ENCODE peak calls at places on chromosomes 13 and 19, in four cellular contexts. B is NCI-H524 treated with DMSO at 0.1 percent for 48 hours; X is NCI-H1105 treated with DMSO at 0.1 percent for 48 hours; N is activated naive CD8-positive, alpha-beta T cell treated with anti-CD3 and anti-CD28 coated beads, Interleukin-2, amount 50 U/mL, for 24 hours. U is an unnamed sample.

GRCh38 chr19:55809381-55810058 is 22.3 kb downstream of the NLRP11 start:
- DNase-seq in N (peak), B (peak), X (peak), U (peak)

GRCh38 chr13:75308222-75308621 is 173.7 kb downstream of the TBC1D4 start:
- DNase-seq in N (peak), B (no peak), X (no peak), U (peak)

GRCh38 chr13:22114630-22115311 is 443.9 kb downstream of the FGF9 start:
- DNase-seq in N (peak), B (no peak), X (no peak), U (no peak)

GRCh38 chr19:30309983-30310805 is 62.0 kb upstream of the ZNF536 start:
- DNase-seq in B (no peak), N (no peak), X (no peak), U (no peak)

GRCh38 chr13:98985591-98985990 is 7.7 kb upstream of the DOCK9 start:
- DNase-seq in B (no peak), N (no peak), X (no peak), U (no peak)

GRCh38 chr13:50132937-50133276 is 117.7 kb downstream of the KCNRG start:
- DNase-seq in X (no peak), B (no peak), N (no peak), U (no peak)

GRCh38 chr13:27920677-27921420 is 1.0 kb downstream of the PDX1 start:
- DNase-seq in N (no peak), B (no peak), X (peak), U (peak)

GRCh38 chr19:11067356-11068113 is 21.7 kb upstream of the LDLR start:
- DNase-seq in N (no peak), X (no peak), B (no peak), U (no peak)

GRCh38 chr19:4194353-4194752 is 11.9 kb downstream of the ANKRD24 start:
- DNase-seq in N (no peak), B (no peak), X (no peak), U (no peak)

GRCh38 chr19:4831351-4832340 is at the start of gene TICAM1:
- DNase-seq in X (no peak), B (no peak), N (peak), U (no peak)

GRCh38 chr13:35744144-35744543 is 267.7 kb upstream of the MAB21L1 start:
- DNase-seq in N (no peak), B (no peak), X (no peak), U (no peak)

GRCh38 chr19:10552596-10553053 is 8.9 kb downstream of the ATG4D start:
- DNase-seq in N (peak), B (no peak), X (no peak), U (no peak)

GRCh38 chr19:8308891-8309291 is 733 bp upstream of the CD320 start:
- DNase-seq in X (no peak), B (no peak), N (peak), U (no peak)

GRCh38 chr13:45121421-45121820 is 1.1 kb downstream of the GTF2F2 start:
- DNase-seq in N (no peak), B (no peak), X (no peak), U (peak)

GRCh38 chr19:40736661-40737060 is 13.6 kb downstream of the ACTMAP start:
- DNase-seq in N (no peak), X (no peak), B (no peak), U (no peak)

GRCh38 chr19:15417699-15418098 is 1.1 kb downstream of the AKAP8L start:
- DNase-seq in N (no peak), X (no peak), B (no peak), U (no peak)

GRCh38 chr13:102589291-102589822 is 7.4 kb upstream of the TPP2 start:
- DNase-seq in X (no peak), B (peak), N (no peak), U (no peak)

GRCh38 chr19:20351244-20351643 is 184.2 kb downstream of the ZNF486 start:
- DNase-seq in N (no peak), B (no peak), X (no peak), U (no peak)

GRCh38 chr13:94120878-94121277 is 358.6 kb downstream of the DCT start:
- DNase-seq in B (no peak), X (no peak), N (no peak), U (no peak)

GRCh38 chr13:52846567-52847321 is 1.7 kb downstream of the PCDH8 start:
- DNase-seq in N (peak), X (no peak), B (no peak), U (no peak)

GRCh38 chr13:47803131-47803530 is 197.9 kb downstream of the SUCLA2 start:
- DNase-seq in B (no peak), X (no peak), N (no peak), U (no peak)

GRCh38 chr13:111397202-111397880 is 76.9 kb downstream of the TEX29 start:
- DNase-seq in N (no peak), X (no peak), B (no peak), U (no peak)

GRCh38 chr19:16232568-16232967 is 34.9 kb downstream of the AP1M1 start:
- DNase-seq in B (no peak), N (no peak), X (no peak), U (no peak)

GRCh38 chr19:2636897-2637683 is 65.4 kb downstream of the GNG7 start:
- DNase-seq in X (peak), B (no peak), N (peak), U (no peak)

GRCh38 chr19:47005873-47006272 is 13.8 kb upstream of the NPAS1 start:
- DNase-seq in X (no peak), N (no peak), B (no peak), U (no peak)

GRCh38 chr19:495440-496332 is 600 bp upstream of the MADCAM1 start:
- DNase-seq in B (no peak), X (no peak), N (peak), U (peak)

GRCh38 chr13:36131931-36132297 is 732 bp upstream of the DCLK1 start:
- DNase-seq in X (no peak), B (no peak), N (no peak), U (no peak)

GRCh38 chr13:35855531-35856019 is 275.6 kb downstream of the DCLK1 start:
- DNase-seq in N (no peak), X (no peak), B (no peak), U (no peak)

GRCh38 chr19:344625-345319 is at the start of gene MIER2:
- DNase-seq in N (peak), B (no peak), X (peak), U (peak)

GRCh38 chr13:91719033-91719432 is 320.6 kb downstream of the GPC5 start:
- DNase-seq in X (no peak), B (no peak), N (no peak), U (no peak)

GRCh38 chr19:4744451-4745170 is 21.0 kb upstream of the DPP9 start:
- DNase-seq in B (no peak), N (no peak), X (no peak), U (no peak)

GRCh38 chr19:40974633-40975037 is 16.4 kb upstream of the CYP2B6 start:
- DNase-seq in X (peak), B (no peak), N (peak), U (peak)

GRCh38 chr13:78383899-78384298 is 219.5 kb downstream of the POU4F1 start:
- DNase-seq in B (no peak), N (no peak), X (no peak), U (no peak)

GRCh38 chr19:33193864-33194362 is at the start of gene LRP3:
- DNase-seq in B (no peak), X (peak), N (no peak), U (peak)

GRCh38 chr19:16588089-16588823 is 16.0 kb upstream of the SLC35E1 start:
- DNase-seq in N (peak), X (no peak), B (no peak), U (no peak)

GRCh38 chr13:92175330-92175729 is 776.9 kb downstream of the GPC5 start:
- DNase-seq in X (peak), B (no peak), N (no peak), U (peak)

GRCh38 chr13:113048766-113049165 is 56.8 kb upstream of the F7 start:
- DNase-seq in B (no peak), X (no peak), N (no peak), U (no peak)

GRCh38 chr19:41870401-41870873 is 6.6 kb upstream of the CD79A start:
- DNase-seq in N (no peak), X (no peak), B (no peak), U (no peak)

GRCh38 chr13:42056146-42056545 is 7.7 kb downstream of the DGKH start:
- DNase-seq in N (no peak), X (no peak), B (no peak), U (no peak)

U was measured in NCI-H526 treated with DMSO at 0.1 percent for 48 hours.